ENCODE peak calls at places on chromosomes 13 and 19, in ten cellular contexts. One of them, this sample, is unnamed.

GRCh38 chr13:23928985-23929384 is 31.7 kb upstream of the C1QTNF9B start:
- DNase-seq in PC-9: no peak
- DNase-seq in heart left ventricle: no peak
- DNase-seq in astrocyte of the spinal cord: peak; percentile 79
- DNase-seq in fibroblast of lung: peak; percentile 63
- DNase-seq in CD8-positive, alpha-beta T cell: no peak
- DNase-seq in upper lobe of left lung: no peak
- DNase-seq in OCI-LY7: no peak
- DNase-seq in cardiac muscle cell: peak; percentile 70
- DNase-seq in GM12864: no peak
- DNase-seq in this sample: no peak

GRCh38 chr13:33799950-33800592 is 17.9 kb upstream of the RFC3 start:
- DNase-seq in heart left ventricle: no peak
- DNase-seq in OCI-LY7: peak; percentile 76
- DNase-seq in upper lobe of left lung: no peak
- DNase-seq in PC-9: no peak
- DNase-seq in CD8-positive, alpha-beta T cell: no peak
- DNase-seq in astrocyte of the spinal cord: peak; percentile 61
- DNase-seq in GM12864: no peak
- DNase-seq in cardiac muscle cell: peak; percentile 73
- DNase-seq in fibroblast of lung: peak; percentile 77
- DNase-seq in this sample: no peak

GRCh38 chr13:36069881-36070366 is 61.3 kb downstream of the DCLK1 start:
- DNase-seq in fibroblast of lung: peak; percentile 51
- DNase-seq in cardiac muscle cell: peak; percentile 41
- DNase-seq in astrocyte of the spinal cord: no peak
- DNase-seq in OCI-LY7: no peak
- DNase-seq in heart left ventricle: no peak
- DNase-seq in GM12864: no peak
- DNase-seq in PC-9: no peak
- DNase-seq in upper lobe of left lung: no peak
- DNase-seq in CD8-positive, alpha-beta T cell: no peak
- DNase-seq in this sample: no peak

GRCh38 chr19:23762884-23763711 is 4.4 kb upstream of the ZNF681 start:
- DNase-seq in astrocyte of the spinal cord: peak; percentile 57
- DNase-seq in GM12864: peak; percentile 38
- DNase-seq in upper lobe of left lung: peak; percentile 92
- DNase-seq in CD8-positive, alpha-beta T cell: peak; percentile 87
- DNase-seq in heart left ventricle: peak; percentile 87
- DNase-seq in OCI-LY7: peak; percentile 84
- DNase-seq in cardiac muscle cell: peak; percentile 72
- DNase-seq in fibroblast of lung: peak; percentile 48
- DNase-seq in PC-9: peak; percentile 91
- DNase-seq in this sample: peak; percentile 96

GRCh38 chr19:41691268-41691970 is 3.3 kb upstream of the CEACAM7 start:
- DNase-seq in astrocyte of the spinal cord: no peak
- DNase-seq in CD8-positive, alpha-beta T cell: no peak
- DNase-seq in cardiac muscle cell: peak; percentile 12
- DNase-seq in fibroblast of lung: no peak
- DNase-seq in upper lobe of left lung: no peak
- DNase-seq in GM12864: no peak
- DNase-seq in heart left ventricle: no peak
- DNase-seq in OCI-LY7: no peak
- DNase-seq in PC-9: no peak
- DNase-seq in this sample: no peak

GRCh38 chr13:51581148-51581820 is 3.0 kb upstream of the WDFY2 start:
- DNase-seq in heart left ventricle: no peak
- DNase-seq in CD8-positive, alpha-beta T cell: no peak
- DNase-seq in OCI-LY7: peak; percentile 15
- DNase-seq in GM12864: no peak
- DNase-seq in PC-9: no peak
- DNase-seq in astrocyte of the spinal cord: no peak
- DNase-seq in fibroblast of lung: no peak
- DNase-seq in upper lobe of left lung: no peak
- DNase-seq in cardiac muscle cell: no peak
- DNase-seq in this sample: no peak

GRCh38 chr19:13846533-13847032 is 30.4 kb upstream of the NANOS3 start:
- DNase-seq in OCI-LY7: peak; percentile 80
- DNase-seq in cardiac muscle cell: peak; percentile 95
- DNase-seq in heart left ventricle: peak; percentile 95
- DNase-seq in fibroblast of lung: peak; percentile 89
- DNase-seq in CD8-positive, alpha-beta T cell: peak; percentile 98
- DNase-seq in PC-9: peak; percentile 93
- DNase-seq in astrocyte of the spinal cord: peak; percentile 96
- DNase-seq in upper lobe of left lung: peak; percentile 96
- DNase-seq in GM12864: peak; percentile 59
- DNase-seq in this sample: no peak

GRCh38 chr13:87954116-87954515 is 282.9 kb downstream of the SLITRK5 start:
- DNase-seq in astrocyte of the spinal cord: no peak
- DNase-seq in PC-9: no peak
- DNase-seq in OCI-LY7: no peak
- DNase-seq in upper lobe of left lung: no peak
- DNase-seq in GM12864: no peak
- DNase-seq in CD8-positive, alpha-beta T cell: no peak
- DNase-seq in heart left ventricle: no peak
- DNase-seq in cardiac muscle cell: peak; percentile 21
- DNase-seq in fibroblast of lung: peak; percentile 3
- DNase-seq in this sample: no peak

GRCh38 chr19:41377977-41378707 is 1.8 kb downstream of the TMEM91 start:
- DNase-seq in cardiac muscle cell: no peak
- DNase-seq in upper lobe of left lung: no peak
- DNase-seq in GM12864: no peak
- DNase-seq in PC-9: no peak
- DNase-seq in heart left ventricle: no peak
- DNase-seq in fibroblast of lung: no peak
- DNase-seq in astrocyte of the spinal cord: no peak
- DNase-seq in CD8-positive, alpha-beta T cell: peak; percentile 56
- DNase-seq in OCI-LY7: peak; percentile 57
- DNase-seq in this sample: no peak

GRCh38 chr19:41887711-41888382 is 4.9 kb downstream of the ARHGEF1 start:
- DNase-seq in cardiac muscle cell: peak; percentile 46
- DNase-seq in PC-9: peak; percentile 93
- DNase-seq in heart left ventricle: no peak
- DNase-seq in upper lobe of left lung: peak; percentile 91
- DNase-seq in CD8-positive, alpha-beta T cell: peak; percentile 94
- DNase-seq in GM12864: no peak
- DNase-seq in astrocyte of the spinal cord: peak; percentile 59
- DNase-seq in fibroblast of lung: no peak
- DNase-seq in OCI-LY7: peak; percentile 89
- DNase-seq in this sample: no peak

GRCh38 chr19:8366961-8367326 is 3.0 kb downstream of the ANGPTL4 start:
- DNase-seq in OCI-LY7: no peak
- DNase-seq in heart left ventricle: peak; percentile 85
- DNase-seq in upper lobe of left lung: no peak
- DNase-seq in CD8-positive, alpha-beta T cell: no peak
- DNase-seq in cardiac muscle cell: peak; percentile 95
- DNase-seq in PC-9: no peak
- DNase-seq in fibroblast of lung: peak; percentile 83
- DNase-seq in GM12864: no peak
- DNase-seq in astrocyte of the spinal cord: no peak
- DNase-seq in this sample: no peak

GRCh38 chr19:32407004-32407992 is 1.7 kb downstream of the DPY19L3 start:
- DNase-seq in PC-9: no peak
- DNase-seq in fibroblast of lung: peak; percentile 61
- DNase-seq in upper lobe of left lung: peak; percentile 66
- DNase-seq in cardiac muscle cell: peak; percentile 93
- DNase-seq in OCI-LY7: no peak
- DNase-seq in CD8-positive, alpha-beta T cell: no peak
- DNase-seq in GM12864: no peak
- DNase-seq in heart left ventricle: peak; percentile 41
- DNase-seq in astrocyte of the spinal cord: peak; percentile 39
- DNase-seq in this sample: no peak

GRCh38 chr13:27309967-27310598 is 39.5 kb downstream of the RASL11A start:
- DNase-seq in heart left ventricle: no peak
- DNase-seq in GM12864: no peak
- DNase-seq in fibroblast of lung: peak; percentile 11
- DNase-seq in CD8-positive, alpha-beta T cell: no peak
- DNase-seq in astrocyte of the spinal cord: no peak
- DNase-seq in cardiac muscle cell: no peak
- DNase-seq in upper lobe of left lung: no peak
- DNase-seq in PC-9: peak; percentile 71
- DNase-seq in OCI-LY7: no peak
- DNase-seq in this sample: no peak

GRCh38 chr13:28137556-28137955 is 789 bp upstream of the PAN3 start:
- DNase-seq in upper lobe of left lung: no peak
- DNase-seq in fibroblast of lung: peak; percentile 26
- DNase-seq in GM12864: no peak
- DNase-seq in astrocyte of the spinal cord: no peak
- DNase-seq in heart left ventricle: no peak
- DNase-seq in OCI-LY7: no peak
- DNase-seq in PC-9: no peak
- DNase-seq in CD8-positive, alpha-beta T cell: no peak
- DNase-seq in cardiac muscle cell: peak; percentile 21
- DNase-seq in this sample: no peak

GRCh38 chr13:39347926-39348901 is 254.8 kb downstream of the LHFPL6 start:
- DNase-seq in heart left ventricle: peak; percentile 86
- DNase-seq in fibroblast of lung: no peak
- DNase-seq in PC-9: no peak
- DNase-seq in CD8-positive, alpha-beta T cell: no peak
- DNase-seq in upper lobe of left lung: peak; percentile 25
- DNase-seq in astrocyte of the spinal cord: peak; percentile 61
- DNase-seq in GM12864: no peak
- DNase-seq in OCI-LY7: no peak
- DNase-seq in cardiac muscle cell: no peak
- DNase-seq in this sample: no peak

GRCh38 chr13:26048745-26049144 is 3.1 kb downstream of the SHISA2 start:
- DNase-seq in cardiac muscle cell: no peak
- DNase-seq in OCI-LY7: no peak
- DNase-seq in PC-9: no peak
- DNase-seq in astrocyte of the spinal cord: no peak
- DNase-seq in upper lobe of left lung: no peak
- DNase-seq in heart left ventricle: no peak
- DNase-seq in CD8-positive, alpha-beta T cell: no peak
- DNase-seq in GM12864: no peak
- DNase-seq in fibroblast of lung: no peak
- DNase-seq in this sample: no peak

GRCh38 chr19:7554990-7555864 is 19.7 kb downstream of the PNPLA6 start:
- DNase-seq in PC-9: no peak
- DNase-seq in heart left ventricle: no peak
- DNase-seq in fibroblast of lung: no peak
- DNase-seq in OCI-LY7: peak; percentile 24
- DNase-seq in CD8-positive, alpha-beta T cell: no peak
- DNase-seq in astrocyte of the spinal cord: no peak
- DNase-seq in GM12864: no peak
- DNase-seq in upper lobe of left lung: no peak
- DNase-seq in cardiac muscle cell: no peak
- DNase-seq in this sample: no peak

GRCh38 chr13:106626473-106626872 is 58.5 kb upstream of the ARGLU1 start:
- DNase-seq in CD8-positive, alpha-beta T cell: no peak
- DNase-seq in heart left ventricle: no peak
- DNase-seq in OCI-LY7: no peak
- DNase-seq in astrocyte of the spinal cord: no peak
- DNase-seq in PC-9: no peak
- DNase-seq in upper lobe of left lung: no peak
- DNase-seq in GM12864: no peak
- DNase-seq in fibroblast of lung: no peak
- DNase-seq in cardiac muscle cell: no peak
- DNase-seq in this sample: no peak

GRCh38 chr13:106621833-106622232 is 53.9 kb upstream of the ARGLU1 start:
- DNase-seq in OCI-LY7: no peak
- DNase-seq in fibroblast of lung: no peak
- DNase-seq in astrocyte of the spinal cord: no peak
- DNase-seq in PC-9: no peak
- DNase-seq in cardiac muscle cell: no peak
- DNase-seq in CD8-positive, alpha-beta T cell: no peak
- DNase-seq in GM12864: no peak
- DNase-seq in heart left ventricle: no peak
- DNase-seq in upper lobe of left lung: no peak
- DNase-seq in this sample: no peak

GRCh38 chr13:106623799-106624198 is 55.9 kb upstream of the ARGLU1 start:
- DNase-seq in CD8-positive, alpha-beta T cell: no peak
- DNase-seq in astrocyte of the spinal cord: no peak
- DNase-seq in upper lobe of left lung: no peak
- DNase-seq in fibroblast of lung: no peak
- DNase-seq in GM12864: no peak
- DNase-seq in PC-9: no peak
- DNase-seq in OCI-LY7: no peak
- DNase-seq in heart left ventricle: no peak
- DNase-seq in cardiac muscle cell: no peak
- DNase-seq in this sample: no peak

GRCh38 chr13:106629068-106629712 is 61.3 kb upstream of the ARGLU1 start:
- DNase-seq in CD8-positive, alpha-beta T cell: no peak
- DNase-seq in PC-9: no peak
- DNase-seq in cardiac muscle cell: no peak
- DNase-seq in astrocyte of the spinal cord: no peak
- DNase-seq in upper lobe of left lung: no peak
- DNase-seq in GM12864: no peak
- DNase-seq in heart left ventricle: no peak
- DNase-seq in fibroblast of lung: peak; percentile 26
- DNase-seq in OCI-LY7: no peak
- DNase-seq in this sample: no peak

GRCh38 chr13:106625578-106625977 is 57.6 kb upstream of the ARGLU1 start:
- DNase-seq in astrocyte of the spinal cord: no peak
- DNase-seq in PC-9: no peak
- DNase-seq in upper lobe of left lung: no peak
- DNase-seq in OCI-LY7: no peak
- DNase-seq in cardiac muscle cell: no peak
- DNase-seq in GM12864: no peak
- DNase-seq in fibroblast of lung: no peak
- DNase-seq in CD8-positive, alpha-beta T cell: no peak
- DNase-seq in heart left ventricle: no peak
- DNase-seq in this sample: no peak
- TF ChIP-seq CTCF in astrocyte of the spinal cord: no peak
- TF ChIP-seq CTCF in PC-9: no peak
- TF ChIP-seq CTCF in upper lobe of left lung: no peak
- TF ChIP-seq CTCF in OCI-LY7: no peak
- TF ChIP-seq CTCF in cardiac muscle cell: no peak
- TF ChIP-seq CTCF in GM12864: no peak
- TF ChIP-seq CTCF in fibroblast of lung: no peak
- TF ChIP-seq CTCF in CD8-positive, alpha-beta T cell: no peak
- TF ChIP-seq CTCF in heart left ventricle: no peak
- TF ChIP-seq CTCF in this sample: no peak

GRCh38 chr19:51096473-51097165 is 11.6 kb downstream of the CTU1 start:
- DNase-seq in PC-9: peak; percentile 12
- DNase-seq in OCI-LY7: no peak
- DNase-seq in CD8-positive, alpha-beta T cell: no peak
- DNase-seq in astrocyte of the spinal cord: no peak
- DNase-seq in upper lobe of left lung: no peak
- DNase-seq in fibroblast of lung: no peak
- DNase-seq in GM12864: no peak
- DNase-seq in heart left ventricle: no peak
- DNase-seq in cardiac muscle cell: no peak
- DNase-seq in this sample: peak; percentile 38
- TF ChIP-seq CTCF in PC-9: peak; percentile 50
- TF ChIP-seq CTCF in OCI-LY7: no peak
- TF ChIP-seq CTCF in CD8-positive, alpha-beta T cell: no peak
- TF ChIP-seq CTCF in astrocyte of the spinal cord: peak; percentile 26
- TF ChIP-seq CTCF in upper lobe of left lung: no peak
- TF ChIP-seq CTCF in fibroblast of lung: peak; percentile 31
- TF ChIP-seq CTCF in GM12864: peak; percentile 38
- TF ChIP-seq CTCF in heart left ventricle: no peak
- TF ChIP-seq CTCF in cardiac muscle cell: peak; percentile 39
- TF ChIP-seq CTCF in this sample: peak; percentile 34

GRCh38 chr13:41054919-41055619 is 6.2 kb upstream of the WBP4 start:
- DNase-seq in heart left ventricle: no peak
- DNase-seq in upper lobe of left lung: no peak
- DNase-seq in OCI-LY7: peak; percentile 60
- DNase-seq in fibroblast of lung: no peak
- DNase-seq in CD8-positive, alpha-beta T cell: no peak
- DNase-seq in cardiac muscle cell: no peak
- DNase-seq in PC-9: no peak
- DNase-seq in astrocyte of the spinal cord: no peak
- DNase-seq in GM12864: no peak
- DNase-seq in this sample: no peak
- TF ChIP-seq CTCF in heart left ventricle: no peak
- TF ChIP-seq CTCF in upper lobe of left lung: no peak
- TF ChIP-seq CTCF in OCI-LY7: peak; percentile 85
- TF ChIP-seq CTCF in fibroblast of lung: peak; percentile 28
- TF ChIP-seq CTCF in CD8-positive, alpha-beta T cell: no peak
- TF ChIP-seq CTCF in cardiac muscle cell: peak; percentile 25
- TF ChIP-seq CTCF in PC-9: no peak
- TF ChIP-seq CTCF in astrocyte of the spinal cord: peak; percentile 36
- TF ChIP-seq CTCF in GM12864: peak; percentile 56
- TF ChIP-seq CTCF in this sample: peak; percentile 51

GRCh38 chr19:45079063-45079910 is at the start of gene GEMIN7:
- DNase-seq in fibroblast of lung: peak; percentile 71
- DNase-seq in GM12864: no peak
- DNase-seq in CD8-positive, alpha-beta T cell: peak; percentile 75
- DNase-seq in PC-9: peak; percentile 64
- DNase-seq in heart left ventricle: peak; percentile 73
- DNase-seq in cardiac muscle cell: peak; percentile 82
- DNase-seq in OCI-LY7: peak; percentile 90
- DNase-seq in upper lobe of left lung: peak; percentile 82
- DNase-seq in astrocyte of the spinal cord: peak; percentile 76
- DNase-seq in this sample: no peak
- TF ChIP-seq CTCF in fibroblast of lung: no peak
- TF ChIP-seq CTCF in GM12864: peak; percentile 22
- TF ChIP-seq CTCF in CD8-positive, alpha-beta T cell: no peak
- TF ChIP-seq CTCF in PC-9: no peak
- TF ChIP-seq CTCF in heart left ventricle: peak; percentile 21
- TF ChIP-seq CTCF in cardiac muscle cell: no peak
- TF ChIP-seq CTCF in OCI-LY7: no peak
- TF ChIP-seq CTCF in upper lobe of left lung: no peak
- TF ChIP-seq CTCF in astrocyte of the spinal cord: no peak
- TF ChIP-seq CTCF in this sample: peak; percentile 40

This sample was measured in chondrocyte.